ENCODE peak calls at places on chromosomes 12 and 14, in five cellular contexts. C is AG09319, G is colonic mucosa, A is body of pancreas, L is A673. S is an unnamed sample.

GRCh38 chr12:75964150-75964549 is 67.4 kb downstream of the PHLDA1 start:
- DNase-seq in C (no peak), G (peak; percentile 61), A (no peak), L (no peak), S (no peak)

GRCh38 chr14:85587152-85587697 is 57.3 kb downstream of the FLRT2 start:
- DNase-seq in C (peak; percentile 98), G (no peak), A (no peak), L (peak; percentile 85), S (no peak)

GRCh38 chr12:27060740-27061139 is 21.6 kb downstream of the C12orf71 start:
- DNase-seq in C (no peak), G (no peak), A (no peak), L (no peak), S (no peak)

GRCh38 chr14:90970167-90970600 is 90.3 kb downstream of the RPS6KA5 start:
- DNase-seq in C (no peak), G (no peak), A (no peak), L (no peak), S (peak; percentile 28)

GRCh38 chr12:69150083-69150795 is 89.1 kb upstream of the CPSF6 start:
- DNase-seq in C (no peak), G (no peak), A (peak; percentile 29), L (no peak), S (no peak)

GRCh38 chr12:93738199-93739058 is 61.3 kb downstream of the CRADD start:
- DNase-seq in C (no peak), G (no peak), A (no peak), L (no peak), S (no peak)

GRCh38 chr12:3225796-3226180 is 148.6 kb downstream of the TSPAN9 start:
- DNase-seq in C (no peak), G (no peak), A (no peak), L (no peak), S (no peak)

GRCh38 chr12:92814584-92814983 is 111.8 kb downstream of the PLEKHG7 start:
- DNase-seq in C (no peak), G (no peak), A (no peak), L (no peak), S (no peak)

GRCh38 chr12:57173089-57173488 is 25.7 kb upstream of the LRP1-AS start:
- DNase-seq in C (no peak), G (no peak), A (no peak), L (peak; percentile 36), S (peak; percentile 65)

GRCh38 chr14:91714805-91715204 is 17.1 kb downstream of the CATSPERB start:
- DNase-seq in C (no peak), G (no peak), A (no peak), L (no peak), S (no peak)

GRCh38 chr12:3540387-3541320 is 49.7 kb downstream of the PRMT8 start:
- DNase-seq in C (no peak), G (no peak), A (no peak), L (no peak), S (no peak)

GRCh38 chr14:53542692-53543091 is 389.6 kb upstream of the DDHD1 start:
- DNase-seq in C (no peak), G (peak; percentile 29), A (peak; percentile 53), L (peak; percentile 74), S (no peak)

GRCh38 chr14:24273422-24273998 is 2.1 kb upstream of the RABGGTA start:
- DNase-seq in C (no peak), G (no peak), A (no peak), L (peak; percentile 10), S (no peak)

GRCh38 chr12:92502417-92503028 is 200.3 kb upstream of the PLEKHG7 start:
- DNase-seq in C (no peak), G (no peak), A (peak; percentile 45), L (no peak), S (peak; percentile 15)

GRCh38 chr12:93943766-93944165 is 204.6 kb upstream of the PLXNC1 start:
- DNase-seq in C (peak; percentile 51), G (no peak), A (no peak), L (no peak), S (no peak)

GRCh38 chr12:82527165-82527780 is 159.4 kb upstream of the TMTC2 start:
- DNase-seq in C (peak; percentile 37), G (peak; percentile 46), A (peak; percentile 51), L (peak; percentile 61), S (peak; percentile 34)

GRCh38 chr12:91272456-91273063 is 89.9 kb upstream of the DCN start:
- DNase-seq in C (no peak), G (no peak), A (peak; percentile 29), L (no peak), S (no peak)

GRCh38 chr14:99562848-99563748 is 40.9 kb downstream of the CCDC85C start:
- DNase-seq in C (no peak), G (peak; percentile 79), A (peak; percentile 97), L (no peak), S (no peak)
- TF ChIP-seq CTCF in C (no peak), G (no peak), A (no peak), L (no peak), S (no peak)

DNA sequence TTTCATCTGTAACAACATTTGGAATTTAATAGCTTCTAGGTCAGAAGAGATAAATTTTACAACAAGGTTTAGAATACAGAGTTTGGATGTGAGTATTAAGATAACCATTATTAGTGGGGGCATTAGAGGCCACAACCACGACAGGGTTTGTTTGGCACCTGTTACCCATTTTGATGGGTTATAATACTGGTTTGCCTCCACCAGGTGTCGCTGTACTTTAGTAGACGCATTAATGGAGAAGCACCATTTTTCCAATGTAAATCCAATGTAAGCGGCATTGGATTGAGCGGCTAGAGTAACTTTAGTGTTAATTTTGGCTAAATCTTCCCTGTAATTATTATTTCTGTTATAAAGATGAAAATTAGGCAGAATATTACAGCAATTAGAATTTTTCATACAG is 136.2 kb downstream of the SLCO1B3 start:
- DNase-seq in C (no peak), G (peak; percentile 36), A (peak; percentile 45), L (peak; percentile 52), S (peak; percentile 2)
- TF ChIP-seq CTCF in C (no peak), G (peak; percentile 48), A (peak; percentile 51), L (peak; percentile 72), S (peak; percentile 71)

DNA sequence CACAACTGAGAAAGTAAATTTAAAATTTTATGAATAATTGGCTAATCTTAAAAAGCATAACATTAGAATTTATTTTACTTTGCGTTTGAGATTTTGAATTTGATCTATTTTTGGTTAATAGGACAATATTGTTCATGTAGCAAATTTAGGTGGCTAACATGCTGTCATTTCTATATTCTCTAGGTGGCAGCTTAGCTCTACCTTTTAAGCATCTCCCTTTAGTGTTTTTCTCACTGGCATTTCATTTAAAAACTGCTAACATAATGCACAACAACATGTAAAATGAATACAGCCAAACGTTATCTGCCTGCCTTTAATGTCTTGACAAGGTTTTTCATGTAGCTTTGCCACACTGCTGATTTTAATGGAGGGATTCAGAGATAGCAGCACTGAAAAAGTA is 272.3 kb upstream of the FBXO33 start:
- DNase-seq in C (no peak), G (no peak), A (no peak), L (no peak), S (no peak)
- TF ChIP-seq CTCF in C (no peak), G (no peak), A (no peak), L (no peak), S (peak; percentile 19)

GRCh38 chr12:49609875-49610154 is 4.4 kb upstream of the FAM186B start:
- DNase-seq in C (no peak), G (no peak), A (no peak), L (peak; percentile 39), S (no peak)
- TF ChIP-seq CTCF in C (no peak), G (no peak), A (no peak), L (peak; percentile 43), S (no peak)

GRCh38 chr14:70009961-70010360 is 130.7 kb downstream of the SMOC1 start:
- DNase-seq in C (no peak), G (no peak), A (no peak), L (no peak), S (no peak)

GRCh38 chr14:70011708-70012107 is 132.5 kb downstream of the SMOC1 start:
- DNase-seq in C (no peak), G (no peak), A (no peak), L (no peak), S (no peak)

GRCh38 chr14:70014696-70015095 is 135.5 kb downstream of the SMOC1 start:
- DNase-seq in C (no peak), G (no peak), A (no peak), L (no peak), S (no peak)

GRCh38 chr14:70011098-70011497 is 131.9 kb downstream of the SMOC1 start:
- DNase-seq in C (no peak), G (no peak), A (no peak), L (no peak), S (no peak)

GRCh38 chr14:70013269-70013873 is 134.2 kb downstream of the SMOC1 start:
- DNase-seq in C (no peak), G (peak; percentile 56), A (peak; percentile 42), L (peak; percentile 52), S (peak; percentile 47)
- TF ChIP-seq CTCF in C (peak; percentile 43), G (peak; percentile 68), A (peak; percentile 70), L (peak; percentile 84), S (peak; percentile 76)

GRCh38 chr14:67421356-67422224 is 9.6 kb upstream of the PLEK2 start:
- DNase-seq in C (no peak), G (no peak), A (no peak), L (no peak), S (no peak)

GRCh38 chr14:67418368-67419174 is 6.6 kb upstream of the PLEK2 start:
- DNase-seq in C (no peak), G (peak; percentile 69), A (peak; percentile 73), L (no peak), S (no peak)

GRCh38 chr14:67423424-67423823 is 11.5 kb upstream of the PLEK2 start:
- DNase-seq in C (no peak), G (no peak), A (no peak), L (no peak), S (no peak)

GRCh38 chr14:67417633-67418032 is 5.7 kb upstream of the PLEK2 start:
- DNase-seq in C (no peak), G (no peak), A (no peak), L (no peak), S (no peak)

DNA sequence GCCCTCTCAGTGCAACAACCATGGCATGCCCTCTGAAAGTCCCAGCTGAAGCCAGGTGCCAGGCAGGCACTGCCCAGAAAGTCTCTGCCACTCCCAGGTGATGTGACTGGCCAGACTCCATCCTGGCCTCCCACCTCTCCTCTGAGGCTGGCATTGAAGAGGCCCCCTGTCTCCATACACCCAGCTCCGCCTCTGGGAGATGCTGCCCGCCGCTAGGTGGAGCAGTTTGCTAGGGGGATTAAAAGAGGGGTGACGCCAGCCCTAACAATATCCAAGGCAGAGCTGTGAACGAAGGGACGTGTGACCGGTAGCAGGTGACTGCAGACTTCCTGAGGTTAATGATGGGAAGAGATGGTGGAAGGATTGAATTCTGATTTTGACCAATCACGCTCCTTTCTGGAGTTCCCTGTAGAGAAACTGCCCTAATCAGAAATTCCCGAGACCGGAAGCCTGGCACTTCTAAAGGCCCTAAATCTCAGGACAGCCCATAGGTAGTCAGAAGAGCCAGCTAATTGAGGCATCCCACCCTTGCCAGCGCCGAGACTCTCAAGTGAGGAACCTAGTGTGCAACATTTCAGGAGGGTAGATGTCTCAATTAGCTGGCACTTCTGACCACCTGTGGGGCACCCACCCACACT is 8.3 kb upstream of the PLEK2 start:
- DNase-seq in C (no peak), G (peak; percentile 63), A (peak; percentile 41), L (peak; percentile 46), S (no peak)
- TF ChIP-seq CTCF in C (peak; percentile 22), G (peak; percentile 65), A (peak; percentile 37), L (peak; percentile 66), S (peak; percentile 64)

GRCh38 chr12:116609715-116610114 is 50.5 kb downstream of the MAP1LC3B2 start:
- DNase-seq in C (no peak), G (peak; percentile 39), A (no peak), L (peak; percentile 64), S (no peak)
- TF ChIP-seq CTCF in C (peak; percentile 16), G (peak; percentile 9), A (no peak), L (peak; percentile 61), S (peak; percentile 49)

GRCh38 chr14:100539319-100539645 is 47.9 kb downstream of the BEGAIN start:
- DNase-seq in C (no peak), G (no peak), A (no peak), L (no peak), S (no peak)
- TF ChIP-seq CTCF in C (no peak), G (no peak), A (no peak), L (no peak), S (no peak)